ENCODE peak calls at places on chromosome 12, in five cellular contexts. A, W, B, K and P are unnamed samples.

GRCh38 chr12:48993787-48994186 is 5.4 kb downstream of the DDN start:
- DNase-seq in K (peak), W (no peak), A (no peak), B (no peak), P (no peak)

GRCh38 chr12:132492522-132492921 is 2.6 kb downstream of the FBRSL1 start:
- DNase-seq in A (no peak), K (no peak), B (no peak), W (no peak), P (no peak)

GRCh38 chr12:5258498-5258897 is 173.4 kb upstream of the NTF3 start:
- DNase-seq in A (no peak), W (no peak), K (no peak), B (no peak), P (no peak)

GRCh38 chr12:633731-634130 is 29.5 kb downstream of the NINJ2 start:
- DNase-seq in B (no peak), A (no peak), K (no peak), W (no peak), P (no peak)

GRCh38 chr12:65313704-65314317 is 35.3 kb downstream of the MSRB3 start:
- DNase-seq in A (no peak), W (no peak), B (no peak), K (no peak), P (no peak)

GRCh38 chr12:118187746-118188390 is 51.9 kb downstream of the PEBP1 start:
- DNase-seq in W (no peak), A (no peak), K (no peak), B (no peak), P (no peak)

GRCh38 chr12:110829308-110829707 is 17.5 kb upstream of the CCDC63 start:
- DNase-seq in K (no peak), B (no peak), W (no peak), A (no peak), P (no peak)

GRCh38 chr12:41983896-41984295 is 160.8 kb downstream of the GXYLT1 start:
- DNase-seq in A (no peak), W (no peak), K (no peak), B (no peak), P (no peak)

GRCh38 chr12:15592934-15593333 is 196.3 kb downstream of the EPS8 start:
- DNase-seq in K (no peak), W (no peak), B (no peak), A (no peak), P (no peak)

GRCh38 chr12:95637471-95638155 is 86.3 kb upstream of the USP44 start:
- DNase-seq in K (no peak), W (no peak), A (no peak), B (no peak), P (no peak)

GRCh38 chr12:19847294-19848059 is 408.2 kb downstream of the AEBP2 start:
- DNase-seq in K (no peak), A (no peak), B (no peak), W (peak), P (no peak)

GRCh38 chr12:119748512-119748911 is 80.6 kb downstream of the PRKAB1 start:
- DNase-seq in A (no peak), B (no peak), K (no peak), W (no peak), P (no peak)

GRCh38 chr12:92943482-92944250 is 14.6 kb upstream of the EEA1 start:
- DNase-seq in W (no peak), K (no peak), A (no peak), B (no peak), P (no peak)

GRCh38 chr12:69056743-69057515 is 124.0 kb upstream of the CPM start:
- DNase-seq in W (no peak), K (no peak), A (no peak), B (no peak), P (no peak)

GRCh38 chr12:96210376-96211055 is 16.3 kb downstream of the ELK3 start:
- DNase-seq in B (no peak), W (no peak), A (no peak), K (no peak), P (peak)

GRCh38 chr12:132557969-132558856 is 52.2 kb downstream of the LRCOL1 start:
- DNase-seq in W (no peak), A (no peak), B (no peak), K (no peak), P (no peak)

GRCh38 chr12:49942921-49943662 is 7.4 kb upstream of the AQP2 start:
- DNase-seq in K (no peak), A (no peak), B (no peak), W (no peak), P (peak)

GRCh38 chr12:12983420-12984035 is 16.5 kb downstream of the HEBP1 start:
- DNase-seq in B (no peak), K (no peak), W (peak), A (no peak), P (no peak)

GRCh38 chr12:4278582-4278939 is 5.0 kb downstream of the CCND2 start:
- DNase-seq in B (no peak), A (no peak), K (no peak), W (no peak), P (no peak)

GRCh38 chr12:118979763-118980406 is 1.5 kb upstream of the SRRM4 start:
- DNase-seq in K (peak), A (no peak), W (no peak), B (no peak), P (no peak)

GRCh38 chr12:111322336-111323250 is 46.3 kb downstream of the PHETA1 start:
- DNase-seq in K (peak), B (no peak), W (no peak), A (no peak), P (no peak)

GRCh38 chr12:123973552-123974341 is 732 bp downstream of the ZNF664 start:
- DNase-seq in A (peak), K (peak), W (peak), B (no peak), P (peak)

GRCh38 chr12:112905451-112906089 is 1.2 kb upstream of the OAS1 start:
- DNase-seq in B (no peak), A (no peak), K (no peak), W (no peak), P (no peak)

GRCh38 chr12:25529738-25530137 is 23.3 kb downstream of the LMNTD1 start:
- DNase-seq in K (no peak), B (no peak), W (no peak), A (no peak), P (no peak)

GRCh38 chr12:123761841-123762714 is at the start of gene DNAH10:
- DNase-seq in W (no peak), B (no peak), K (peak), A (peak), P (no peak)

GRCh38 chr12:1531654-1532366 is 62.6 kb downstream of the FBXL14 start:
- DNase-seq in W (no peak), B (no peak), K (peak), A (no peak), P (no peak)

GRCh38 chr12:50362671-50363070 is 33.7 kb downstream of the FAM186A start:
- DNase-seq in K (no peak), W (no peak), B (no peak), A (no peak), P (no peak)

GRCh38 chr12:44015333-44015941 is 179.6 kb downstream of the TMEM117 start:
- DNase-seq in K (no peak), A (no peak), B (no peak), W (no peak), P (no peak)

GRCh38 chr12:67593041-67593870 is 55.3 kb upstream of the DYRK2 start:
- DNase-seq in K (no peak), B (no peak), A (no peak), W (no peak), P (no peak)

GRCh38 chr12:76643438-76643837 is 83.9 kb upstream of the OSBPL8 start:
- DNase-seq in B (no peak), K (no peak), A (no peak), W (no peak), P (no peak)

GRCh38 chr12:60257063-60257462 is 661.2 kb downstream of the SLC16A7 start:
- DNase-seq in K (no peak), A (no peak), W (no peak), B (no peak), P (no peak)

GRCh38 chr12:92573104-92573503 is 129.7 kb upstream of the PLEKHG7 start:
- DNase-seq in K (no peak), W (no peak), A (no peak), B (no peak), P (no peak)

GRCh38 chr12:110224379-110225304 is 56.4 kb upstream of the ATP2A2 start:
- DNase-seq in B (no peak), K (peak), W (peak), A (no peak), P (no peak)

GRCh38 chr12:42981379-42981778 is 391.8 kb upstream of the PRICKLE1 start:
- DNase-seq in A (no peak), K (no peak), B (no peak), W (no peak), P (no peak)

GRCh38 chr12:23049180-23049579 is 424.2 kb downstream of the ETNK1 start:
- DNase-seq in W (no peak), B (no peak), A (no peak), K (no peak), P (no peak)

GRCh38 chr12:113242560-113242959 is 21.3 kb downstream of the TPCN1 start:
- DNase-seq in W (no peak), K (no peak), B (no peak), A (no peak), P (no peak)

GRCh38 chr12:52148541-52149181 is 43.2 kb downstream of the KRT80 start:
- DNase-seq in W (no peak), K (peak), B (no peak), A (no peak), P (no peak)